ENCODE peak calls at places on chromosomes 13 and 19, in eight cellular contexts. A is activated CD8-positive, alpha-beta T cell treated with anti-CD3 and anti-CD28 coated beads, Interleukin-2, amount 10 ng/mL, durations not matched to agents 7 days and 5 days; E is NCI-H446; I is fibroblast of the aortic adventitia; P is endodermal cell; B is T1000; X is KG1; W is adrenal gland. T is an unnamed sample.

GRCh38 chr13:110103026-110103425 is 203.9 kb downstream of the COL4A1 start:
- DNase-seq in I (no peak), P (no peak), B (no peak), E (no peak), W (no peak), X (no peak), A (no peak), T (no peak)

GRCh38 chr13:39347926-39348901 is 254.8 kb downstream of the LHFPL6 start:
- DNase-seq in I (no peak), B (no peak), W (no peak), E (no peak), A (no peak), X (no peak), P (peak), T (peak)

GRCh38 chr13:67230774-67231480 is 791 bp upstream of the PCDH9 start:
- DNase-seq in B (no peak), A (peak), E (peak), W (peak), P (peak), I (peak), X (peak), T (peak)

GRCh38 chr13:27130223-27131015 is 41.2 kb downstream of the USP12 start:
- DNase-seq in I (peak), P (no peak), E (no peak), X (no peak), B (no peak), W (no peak), A (no peak), T (no peak)

GRCh38 chr19:1254530-1255185 is 6.3 kb downstream of the MIDN start:
- DNase-seq in W (peak), E (no peak), X (no peak), B (no peak), P (no peak), A (no peak), I (no peak), T (no peak)

GRCh38 chr13:44402902-44403719 is 29.5 kb downstream of the SERP2 start:
- DNase-seq in X (no peak), W (no peak), A (no peak), I (no peak), P (peak), E (peak), B (no peak), T (no peak)

GRCh38 chr19:29509456-29509855 is 16.3 kb upstream of the VSTM2B start:
- DNase-seq in A (no peak), X (no peak), I (no peak), E (no peak), B (no peak), P (no peak), W (no peak), T (no peak)

GRCh38 chr13:103883152-103883551 is 816.9 kb upstream of the SLC10A2 start:
- DNase-seq in W (peak), P (peak), E (peak), X (no peak), A (no peak), I (peak), B (peak), T (peak)

GRCh38 chr19:6242677-6243076 is 37.1 kb downstream of the MLLT1 start:
- DNase-seq in B (no peak), P (no peak), A (no peak), E (no peak), I (no peak), X (no peak), W (no peak), T (no peak)

GRCh38 chr13:76879211-76879875 is 6.9 kb downstream of the KCTD12 start:
- DNase-seq in W (peak), X (peak), P (no peak), I (peak), E (no peak), B (no peak), A (peak), T (no peak)

GRCh38 chr19:7132054-7132453 is 62.6 kb downstream of the ZNF557 start:
- DNase-seq in A (no peak), I (no peak), X (no peak), E (no peak), P (no peak), B (no peak), W (no peak), T (no peak)

GRCh38 chr19:3358919-3359849 is 7.2 kb upstream of the NFIC start:
- DNase-seq in I (no peak), E (peak), B (no peak), A (peak), W (peak), X (no peak), P (no peak), T (no peak)

GRCh38 chr19:36849701-36850645 is 703 bp upstream of the ZNF345 start:
- DNase-seq in X (peak), B (peak), W (peak), A (peak), E (peak), P (peak), I (peak), T (peak)

T was measured in WTC11.